ENCODE peak calls at places on chromosomes 6 and 20, in six cellular contexts. C is mammary epithelial cell, R is BJ, F is OCI-LY7, A is GM23338, B is stomach. T is an unnamed sample. For H3K36me3, the result is how much of the 10 kb centered on the place peaks cover.

GRCh38 chr20:9363673-9364072 is 150.7 kb upstream of the LAMP5 start:
- DNase-seq in C (peak), R (no peak), F (no peak), A (no peak), B (no peak), T (peak)

GRCh38 chr6:162907876-162908481 is 180.2 kb downstream of the PACRG start:
- DNase-seq in C (peak), R (no peak), F (peak), A (peak), B (no peak), T (peak)

GRCh38 chr6:87939776-87940175 is 107.9 kb upstream of the SPACA1 start:
- DNase-seq in C (no peak), R (no peak), F (no peak), A (no peak), B (no peak), T (no peak)

GRCh38 chr6:134630468-134631180 is 312.7 kb upstream of the SGK1 start:
- DNase-seq in C (no peak), R (no peak), F (peak), A (no peak), B (no peak), T (no peak)

GRCh38 chr6:90355965-90356364 is 59.3 kb upstream of the BACH2 start:
- DNase-seq in C (no peak), R (no peak), F (no peak), A (peak), B (peak), T (no peak)

GRCh38 chr6:163248051-163248450 is 166.5 kb upstream of the QKI start:
- DNase-seq in C (no peak), R (no peak), F (no peak), A (no peak), B (no peak), T (no peak)

GRCh38 chr20:35111141-35111888 is 18.7 kb upstream of the TRPC4AP start:
- DNase-seq in C (peak), R (peak), F (no peak), A (no peak), B (no peak), T (peak)

GRCh38 chr6:159943101-159943632 is 25.7 kb upstream of the IGF2R start:
- DNase-seq in C (peak), R (peak), F (no peak), A (no peak), B (no peak), T (peak)

GRCh38 chr6:42292002-42292735 is 74.5 kb upstream of the MRPS10 start:
- DNase-seq in C (peak), R (peak), F (no peak), A (no peak), B (no peak), T (peak)

GRCh38 chr20:61927193-61927825 is 138.4 kb downstream of the TAF4 start:
- DNase-seq in C (no peak), R (no peak), F (no peak), A (no peak), B (no peak), T (no peak)

GRCh38 chr6:160027076-160027475 is 58.2 kb downstream of the IGF2R start:
- DNase-seq in C (no peak), R (no peak), F (no peak), A (no peak), B (no peak), T (no peak)

GRCh38 chr6:97437087-97437486 is 154.1 kb upstream of the MMS22L start:
- DNase-seq in C (peak), R (no peak), F (peak), A (peak), B (no peak), T (peak)

GRCh38 chr6:12208190-12208589 is 82.0 kb upstream of the EDN1 start:
- DNase-seq in C (peak), R (no peak), F (no peak), A (no peak), B (peak), T (peak)

GRCh38 chr6:144286503-144287393 is 1.6 kb downstream of the UTRN start:
- DNase-seq in C (peak), R (peak), F (no peak), A (peak), B (peak), T (peak)

GRCh38 chr6:167005350-167006159 is 6.4 kb downstream of the CEP43 start:
- DNase-seq in C (no peak), R (no peak), F (no peak), A (no peak), B (peak), T (no peak)

GRCh38 chr6:42359021-42359420 is 92.7 kb downstream of the TRERF1 start:
- DNase-seq in C (no peak), R (no peak), F (no peak), A (no peak), B (no peak), T (no peak)

GRCh38 chr20:11195899-11196558 is 522.2 kb upstream of the JAG1 start:
- DNase-seq in C (peak), R (no peak), F (no peak), A (no peak), B (no peak), T (peak)

GRCh38 chr6:156256161-156256560 is 521.0 kb upstream of the ARID1B start:
- DNase-seq in C (no peak), R (no peak), F (no peak), A (no peak), B (no peak), T (no peak)

GRCh38 chr20:8205996-8206395 is 73.9 kb downstream of the PLCB1 start:
- DNase-seq in C (no peak), R (no peak), F (no peak), A (no peak), B (no peak), T (peak)

GRCh38 chr20:43969069-43969468 is 54.4 kb downstream of the TOX2 start:
- DNase-seq in C (no peak), R (no peak), F (no peak), A (no peak), B (no peak), T (no peak)

GRCh38 chr20:62995898-62996595 is 10.7 kb downstream of the BHLHE23 start:
- DNase-seq in C (no peak), R (no peak), F (no peak), A (no peak), B (no peak), T (no peak)

GRCh38 chr6:98831057-98832031 is 3.0 kb upstream of the POU3F2 start:
- DNase-seq in C (no peak), R (no peak), F (no peak), A (peak), B (no peak), T (no peak)

GRCh38 chr20:62804632-62805364 is at the start of gene OGFR:
- DNase-seq in C (peak), R (no peak), F (peak), A (peak), B (peak), T (no peak)

GRCh38 chr20:4152696-4153235 is 137.4 kb upstream of the RNF24 start:
- DNase-seq in C (no peak), R (no peak), F (no peak), A (no peak), B (no peak), T (no peak)

GRCh38 chr6:153301602-153302001 is 170.5 kb upstream of the RGS17 start:
- DNase-seq in C (no peak), R (no peak), F (no peak), A (peak), B (no peak), T (no peak)

GRCh38 chr6:119506631-119507174 is 157.1 kb upstream of the MAN1A1 start:
- DNase-seq in C (no peak), R (no peak), F (no peak), A (no peak), B (no peak), T (no peak)

GRCh38 chr20:62069741-62070216 is 4.1 kb upstream of the TAF4 start:
- DNase-seq in C (no peak), R (peak), F (no peak), A (no peak), B (no peak), T (no peak)

GRCh38 chr6:108903796-108904195 is 55.6 kb downstream of the ARMC2 start:
- DNase-seq in C (no peak), R (no peak), F (no peak), A (no peak), B (peak), T (no peak)

GRCh38 chr6:76876922-76877553 is 586.3 kb downstream of the HTR1B start:
- DNase-seq in C (peak), R (no peak), F (no peak), A (peak), B (peak), T (peak)

GRCh38 chr6:145469021-145469420 is 266.3 kb downstream of the EPM2A start:
- DNase-seq in C (no peak), R (no peak), F (no peak), A (no peak), B (no peak), T (no peak)

GRCh38 chr6:90083891-90084290 is 189.6 kb downstream of the GJA10 start:
- DNase-seq in C (no peak), R (no peak), F (peak), A (no peak), B (no peak), T (no peak)

GRCh38 chr6:4291453-4292403 is 156.4 kb upstream of the ECI2 start:
- DNase-seq in C (no peak), R (no peak), F (no peak), A (peak), B (no peak), T (peak)

GRCh38 chr20:42366626-42367025 is 748.4 kb upstream of the CHD6 start:
- DNase-seq in C (no peak), R (no peak), F (no peak), A (no peak), B (no peak), T (no peak)

GRCh38 chr20:35093245-35093884 is 758 bp upstream of the TRPC4AP start:
- DNase-seq in C (peak), R (no peak), F (no peak), A (no peak), B (no peak), T (peak)

GRCh38 chr20:3970016-3970415 is 45.3 kb downstream of the RNF24 start:
- DNase-seq in C (no peak), R (no peak), F (no peak), A (peak), B (no peak), T (no peak)

DNA sequence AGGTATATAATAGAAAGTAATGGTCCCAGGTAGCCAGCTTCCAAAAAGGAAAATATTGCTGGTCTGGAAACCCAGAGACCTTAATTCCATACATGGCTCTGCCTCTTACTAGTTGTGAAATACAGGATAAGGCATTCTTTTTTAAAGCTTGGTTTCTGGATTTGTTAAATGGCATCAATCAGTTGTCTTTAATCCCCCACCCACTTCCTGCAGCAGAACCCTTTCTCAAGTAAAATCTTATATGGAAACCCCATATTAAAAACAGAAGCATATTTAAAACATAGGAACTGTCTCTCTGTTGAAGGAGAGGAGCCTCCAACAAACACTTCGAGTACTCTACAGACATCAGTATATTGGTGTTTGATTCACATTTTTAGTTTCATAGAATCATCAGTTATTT is 6.2 kb upstream of the LCA5 start:
- DNase-seq in C (no peak), R (no peak), F (no peak), A (no peak), B (no peak), T (no peak)
- H3K4me3 ChIP-seq in C (no peak), R (no peak), F (no peak), A (no peak), B (no peak), T (no peak)

GRCh38 chr20:14829897-14830296 is 492.5 kb upstream of the FLRT3 start:
- DNase-seq in C (no peak), R (no peak), F (no peak), A (no peak), B (no peak), T (peak)

GRCh38 chr20:14824996-14825395 is 487.6 kb upstream of the FLRT3 start:
- DNase-seq in C (no peak), R (no peak), F (no peak), A (no peak), B (no peak), T (no peak)

GRCh38 chr20:14830466-14830865 is 493.1 kb upstream of the FLRT3 start:
- DNase-seq in C (no peak), R (no peak), F (no peak), A (no peak), B (no peak), T (peak)

GRCh38 chr20:14828459-14828858 is 491.0 kb upstream of the FLRT3 start:
- DNase-seq in C (no peak), R (no peak), F (no peak), A (no peak), B (no peak), T (no peak)

DNA sequence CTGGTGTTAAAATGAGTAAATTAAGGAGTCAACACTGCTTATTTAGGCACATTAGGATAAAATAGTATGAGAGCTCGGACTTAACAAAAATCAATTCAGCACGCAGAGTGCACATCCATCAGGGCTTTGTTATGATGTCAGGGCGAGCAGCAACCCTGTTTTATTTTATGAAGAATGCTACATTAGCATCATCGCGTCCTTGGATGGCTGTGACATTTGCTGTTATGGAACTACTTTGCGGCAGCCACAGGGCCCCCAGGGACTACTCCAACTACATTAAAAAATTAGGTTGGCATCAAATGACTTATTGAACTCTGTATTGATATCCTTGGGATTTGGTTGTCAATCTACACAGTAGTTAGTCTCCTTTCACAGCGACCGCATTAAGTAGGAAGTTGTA is 489.5 kb upstream of the FLRT3 start:
- DNase-seq in C (no peak), R (no peak), F (no peak), A (no peak), B (no peak), T (no peak)
- TF ChIP-seq CTCF in C (no peak), R (no peak), F (no peak), A (no peak), B (no peak), T (no peak)

GRCh38 chr6:36078159-36078558 is 50.6 kb downstream of the MAPK14 start:
- DNase-seq in C (no peak), R (no peak), F (no peak), A (no peak), B (no peak), T (no peak)
- H3K36me3 ChIP-seq in C (under half), R (under half), F (half or more), A (under half), B (half or more), T (under half)

GRCh38 chr6:130933712-130934200 is 106.5 kb downstream of the SMLR1 start:
- DNase-seq in C (no peak), R (no peak), F (no peak), A (peak), B (no peak), T (no peak)
- H3K4me3 ChIP-seq in C (no peak), R (no peak), F (no peak), A (no peak), B (no peak), T (no peak)

GRCh38 chr6:113564401-113565161 is 292.6 kb upstream of the MARCKS start:
- DNase-seq in C (no peak), R (peak), F (no peak), A (peak), B (peak), T (peak)
- TF ChIP-seq CTCF in C (no peak), R (peak), F (no peak), A (peak), B (no peak), T (peak)

GRCh38 chr20:53569005-53569404 is 24.6 kb downstream of the ZNF217 start:
- DNase-seq in C (no peak), R (no peak), F (no peak), A (no peak), B (no peak), T (no peak)
- H3K36me3 ChIP-seq in C (under half), R (under half), F (half or more), A (half or more), B (half or more), T (under half)

DNA sequence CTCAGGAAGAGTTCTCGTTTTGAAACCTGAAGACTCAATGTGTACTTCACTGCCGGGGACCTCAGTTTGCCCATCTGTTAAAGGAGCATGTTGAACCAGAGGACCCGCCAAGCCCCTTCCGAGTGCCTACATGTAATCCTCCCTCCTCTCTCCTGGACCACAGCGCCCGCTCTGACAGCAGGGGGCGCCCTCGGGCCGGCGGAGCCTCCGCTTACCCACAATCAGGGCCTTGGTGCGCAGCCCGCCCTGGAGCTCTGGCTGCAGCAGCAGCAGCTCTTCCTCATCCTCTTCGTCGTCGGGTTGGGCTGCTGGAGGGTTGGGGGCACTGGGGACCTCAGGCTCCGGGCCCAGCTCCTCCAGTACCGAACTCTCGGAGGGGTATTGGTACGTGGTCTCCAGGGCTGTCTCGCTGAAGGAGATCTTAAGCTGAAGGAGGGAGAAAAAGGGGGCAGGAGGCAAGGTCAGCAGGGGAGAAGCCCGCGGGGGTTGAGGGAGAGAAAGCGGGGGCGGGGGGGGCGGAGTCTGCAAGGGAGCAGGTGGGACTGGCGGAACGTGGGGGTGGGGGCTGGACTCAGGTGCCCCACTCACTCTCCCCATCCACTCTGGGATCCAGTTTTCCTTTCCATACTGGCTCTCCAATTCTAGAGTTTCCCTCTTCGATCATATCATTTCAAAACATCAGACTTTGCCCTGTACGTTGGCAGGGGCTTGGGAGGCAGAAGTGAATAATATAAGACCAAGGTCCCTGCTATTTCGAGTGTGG is 6.3 kb upstream of the DHX16 start:
- DNase-seq in C (peak), R (no peak), F (peak), A (peak), B (peak), T (peak)
- H3K4me3 ChIP-seq in C (peak), R (no peak), F (peak), A (peak), B (peak), T (no peak)

DNA sequence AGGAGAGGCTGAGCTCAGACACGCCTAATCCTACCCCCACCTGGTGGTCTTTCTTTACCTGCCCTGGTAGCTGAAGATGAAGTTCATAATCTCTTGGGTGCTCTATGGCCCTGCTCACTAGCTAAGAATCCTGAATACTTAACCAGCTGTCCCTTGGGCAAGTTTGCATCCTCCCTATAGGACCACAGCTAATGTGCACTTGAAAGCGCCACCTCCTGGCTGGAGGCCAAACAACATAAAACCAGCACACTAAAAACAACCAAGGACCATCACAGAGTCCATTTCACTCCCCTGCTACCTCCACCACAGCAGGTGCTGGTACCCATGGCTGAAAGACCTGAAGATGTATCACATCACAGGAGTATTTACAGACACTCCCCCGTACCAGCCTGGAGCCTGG is 155.5 kb upstream of the SLC24A3 start:
- DNase-seq in C (no peak), R (no peak), F (peak), A (peak), B (no peak), T (no peak)
- TF ChIP-seq CTCF in C (peak), R (no peak), F (peak), A (peak), B (no peak), T (peak)

DNA sequence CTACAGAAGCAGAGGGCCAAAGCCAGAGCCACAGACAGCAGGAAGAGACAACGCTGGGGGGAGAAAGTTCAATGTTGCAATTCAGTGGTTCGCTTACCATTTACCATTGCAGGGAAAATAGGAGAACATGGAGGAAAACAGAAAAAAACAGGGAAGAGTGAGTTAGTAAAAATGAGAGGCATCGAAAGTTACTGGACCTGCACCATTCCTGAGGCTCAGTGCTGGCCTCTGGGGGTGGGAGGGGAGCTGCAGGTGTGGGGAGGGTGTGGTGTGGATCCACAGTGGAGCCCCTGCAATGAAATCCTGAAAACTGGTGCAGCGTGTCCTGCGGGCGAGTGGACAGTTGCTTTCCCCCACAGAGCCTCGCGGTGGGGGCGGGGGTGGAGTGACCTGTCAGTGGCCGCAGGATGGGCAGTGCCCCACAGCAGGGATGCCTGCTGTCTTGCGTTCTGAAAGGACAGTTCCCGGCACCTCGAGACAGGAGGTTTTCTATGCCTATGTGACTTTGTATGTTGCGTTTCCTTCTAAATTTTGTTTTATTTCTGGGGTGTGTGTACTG is 5.7 kb downstream of the TMEM181 start:
- DNase-seq in C (no peak), R (no peak), F (no peak), A (no peak), B (no peak), T (no peak)
- H3K36me3 ChIP-seq in C (under half), R (under half), F (under half), A (under half), B (under half), T (under half)

T was measured in bronchial epithelial cell.